ENCODE peak calls at places on chromosomes 13 and 19, in eight cellular contexts. P is upper lobe of right lung, Y is colonic mucosa, B is AG04450, L is PC-3, D is dorsolateral prefrontal cortex, S is transverse colon, K is IMR-90. M is an unnamed sample. For H3K27me3, the result is how much of the 10 kb centered on the place peaks cover.

GRCh38 chr13:71580614-71581013 is 286.4 kb downstream of the DACH1 start:
- DNase-seq in K (no peak), Y (no peak), D (no peak), P (no peak), B (no peak), S (no peak), L (no peak), M (no peak)

GRCh38 chr13:102774596-102775375 is 1.2 kb upstream of the TEX30 start:
- DNase-seq in P (no peak), Y (no peak), B (no peak), L (no peak), D (no peak), K (no peak), S (no peak), M (no peak)

GRCh38 chr13:49400755-49401659 is 42.9 kb downstream of the CAB39L start:
- DNase-seq in L (peak), D (no peak), Y (peak), S (peak), P (no peak), K (peak), B (peak), M (no peak)

GRCh38 chr19:28468701-28469459 is 744.1 kb downstream of the UQCRFS1 start:
- DNase-seq in K (no peak), D (no peak), Y (peak), L (peak), B (no peak), P (no peak), S (peak), M (no peak)

GRCh38 chr19:31718898-31719297 is 369.7 kb upstream of the TSHZ3 start:
- DNase-seq in Y (no peak), S (no peak), K (no peak), L (no peak), D (no peak), P (no peak), B (no peak), M (no peak)

GRCh38 chr13:94947965-94948371 is 235.6 kb upstream of the SOX21 start:
- DNase-seq in P (no peak), L (no peak), B (no peak), Y (no peak), K (no peak), D (no peak), S (no peak), M (no peak)

GRCh38 chr19:19627716-19628498 is at the start of gene LPAR2:
- DNase-seq in S (peak), D (no peak), Y (peak), K (no peak), B (no peak), P (peak), L (peak), M (no peak)

GRCh38 chr13:63396746-63397145 is 1981.1 kb upstream of the PCDH20 start:
- DNase-seq in K (no peak), P (no peak), L (no peak), S (no peak), Y (no peak), D (no peak), B (no peak), M (no peak)

GRCh38 chr19:4764290-4764660 is 27.3 kb upstream of the FEM1A start:
- DNase-seq in B (no peak), D (no peak), P (no peak), K (no peak), L (no peak), Y (no peak), S (no peak), M (no peak)

GRCh38 chr19:1513492-1514294 is 874 bp upstream of the ADAMTSL5 start:
- DNase-seq in B (no peak), L (peak), P (peak), S (peak), Y (peak), D (no peak), K (peak), M (no peak)
- TF ChIP-seq CTCF in B (peak), L (peak), P (peak), S (peak), Y (peak), D (peak), K (peak), M (peak)

GRCh38 chr13:112058941-112059340 is 8.0 kb upstream of the SOX1 start:
- DNase-seq in K (no peak), L (no peak), Y (no peak), S (no peak), D (no peak), B (no peak), P (no peak), M (no peak)
- H3K27me3 ChIP-seq in K (half or more), L (under half), Y (half or more), S (half or more), D (half or more), B (half or more), P (half or more), M (half or more)

GRCh38 chr13:112143753-112144615 is 77.0 kb downstream of the SOX1 start:
- DNase-seq in P (peak), L (peak), S (no peak), D (no peak), B (no peak), Y (no peak), K (no peak), M (no peak)

GRCh38 chr13:112146073-112146360 is 79.1 kb downstream of the SOX1 start:
- DNase-seq in S (no peak), K (no peak), B (no peak), D (no peak), L (no peak), P (peak), Y (no peak), M (no peak)

GRCh38 chr13:112143046-112143752 is 76.2 kb downstream of the SOX1 start:
- DNase-seq in K (no peak), S (no peak), L (no peak), Y (no peak), P (peak), B (no peak), D (no peak), M (no peak)

GRCh38 chr13:112144616-112145220 is 77.8 kb downstream of the SOX1 start:
- DNase-seq in L (no peak), S (no peak), K (no peak), Y (no peak), B (no peak), P (peak), D (no peak), M (no peak)

GRCh38 chr13:112145221-112146072 is 78.5 kb downstream of the SOX1 start:
- DNase-seq in P (peak), S (no peak), K (no peak), D (no peak), B (no peak), Y (no peak), L (no peak), M (no peak)
- TF ChIP-seq CTCF in P (no peak), S (no peak), K (no peak), D (no peak), B (no peak), Y (no peak), L (no peak), M (no peak)

GRCh38 chr13:46858776-46859175 is 38.1 kb downstream of the HTR2A start:
- DNase-seq in P (no peak), L (no peak), B (no peak), S (no peak), D (no peak), Y (no peak), K (no peak), M (no peak)
- H3K27me3 ChIP-seq in P (under half), L (under half), B (under half), S (under half), D (under half), Y (under half), K (under half), M (under half)

M was measured in HepG2.